ENCODE peak calls at places on chromosomes 5 and 9, in five cellular contexts. Z is CD4-positive, alpha-beta T cell; T is GM06990; D is activated CD8-positive, alpha-beta T cell treated with anti-CD3 and anti-CD28 coated beads for 36 hours; A is progenitor cell of endocrine pancreas. F is an unnamed sample.

GRCh38 chr5:169160405-169160901 is 140.5 kb downstream of the SLIT3 start:
- DNase-seq in Z (no peak), D (no peak), T (no peak), A (no peak), F (no peak)

GRCh38 chr9:104074876-104075275 is 19.2 kb upstream of the SMC2 start:
- DNase-seq in D (no peak), Z (no peak), A (no peak), T (no peak), F (no peak)

GRCh38 chr9:96080364-96080763 is 204.9 kb downstream of the ERCC6L2 start:
- DNase-seq in Z (no peak), T (no peak), A (no peak), D (no peak), F (no peak)

GRCh38 chr9:130857864-130858730 is 23.0 kb downstream of the ABL1 start:
- DNase-seq in Z (no peak), T (no peak), D (no peak), A (no peak), F (no peak)

GRCh38 chr9:129059796-129060785 is 20.8 kb upstream of the DOLPP1 start:
- DNase-seq in Z (no peak), T (no peak), D (no peak), A (no peak), F (no peak)

GRCh38 chr5:55231476-55232193 is 1.8 kb downstream of the CCNO start:
- DNase-seq in T (peak; percentile 22), D (peak; percentile 24), Z (no peak), A (peak; percentile 29), F (no peak)

GRCh38 chr9:1871486-1872181 is 143.5 kb upstream of the SMARCA2 start:
- DNase-seq in T (no peak), A (no peak), D (peak; percentile 8), Z (no peak), F (no peak)

GRCh38 chr9:87714819-87715218 is 11.1 kb upstream of the CTSL start:
- DNase-seq in D (no peak), A (no peak), T (no peak), Z (no peak), F (peak; percentile 59)

GRCh38 chr5:123382252-123382651 is 41.0 kb downstream of the CEP120 start:
- DNase-seq in T (no peak), D (no peak), Z (no peak), A (no peak), F (no peak)

GRCh38 chr5:95631991-95632675 is 12.2 kb downstream of the GPR150 start:
- DNase-seq in T (peak; percentile 48), A (no peak), Z (peak; percentile 56), D (peak; percentile 87), F (no peak)

GRCh38 chr9:33445941-33446506 is 1.4 kb downstream of the AQP3 start:
- DNase-seq in A (no peak), T (no peak), D (no peak), Z (no peak), F (no peak)

GRCh38 chr9:77857513-77858298 is 173.9 kb downstream of the GNAQ start:
- DNase-seq in D (no peak), A (no peak), T (no peak), Z (no peak), F (no peak)

DNA sequence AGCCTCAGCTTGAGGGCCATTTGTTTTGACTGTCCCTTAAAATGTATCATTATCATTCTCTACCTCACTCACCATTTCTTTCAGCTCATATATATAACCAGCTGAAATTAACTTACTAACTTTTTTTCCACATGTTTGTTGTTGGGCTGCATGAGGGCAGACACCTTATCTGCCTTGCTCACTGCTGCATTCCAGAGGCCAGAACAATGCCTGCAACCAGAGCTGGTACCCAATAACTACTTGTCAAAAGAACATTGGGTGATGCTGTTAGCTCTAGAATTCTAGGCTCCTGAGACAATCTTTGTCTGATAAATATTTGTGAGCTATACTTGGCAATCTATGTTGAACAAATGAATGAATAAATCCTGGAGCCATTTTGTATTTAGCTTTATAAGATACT is 68.3 kb downstream of the HTR4 start:
- DNase-seq in A (no peak), T (no peak), D (no peak), Z (no peak), F (no peak)
- TF ChIP-seq CTCF in A (no peak), T (no peak), D (no peak), Z (no peak), F (no peak)

GRCh38 chr9:120505186-120505585 is 74.8 kb downstream of the CDK5RAP2 start:
- DNase-seq in A (no peak), Z (no peak), T (no peak), D (no peak), F (no peak)
- TF ChIP-seq CTCF in A (no peak), Z (no peak), T (no peak), D (no peak), F (no peak)

DNA sequence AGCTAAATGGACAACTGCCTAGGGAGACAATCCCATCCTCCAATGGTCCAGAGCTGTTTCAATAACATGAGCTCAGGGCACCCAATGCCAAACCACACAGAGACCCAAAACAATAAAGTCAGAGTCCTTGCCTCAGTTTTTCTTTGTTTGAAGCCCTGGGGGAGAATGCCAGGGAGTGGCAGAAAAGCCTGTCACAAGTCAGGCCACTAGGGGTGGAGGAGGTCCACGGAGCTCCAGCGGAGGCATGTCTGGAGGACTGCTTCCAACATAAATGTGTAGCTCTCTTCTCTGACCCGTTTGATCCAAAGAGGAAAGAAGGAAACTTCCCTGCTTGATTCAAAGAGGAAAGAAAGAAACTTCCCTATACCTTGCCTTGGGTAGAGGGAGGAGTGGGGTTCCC is 175.3 kb downstream of the HSPA4 start:
- DNase-seq in T (no peak), D (no peak), A (no peak), Z (no peak), F (no peak)
- TF ChIP-seq CTCF in T (no peak), D (no peak), A (peak; percentile 7), Z (no peak), F (no peak)

DNA sequence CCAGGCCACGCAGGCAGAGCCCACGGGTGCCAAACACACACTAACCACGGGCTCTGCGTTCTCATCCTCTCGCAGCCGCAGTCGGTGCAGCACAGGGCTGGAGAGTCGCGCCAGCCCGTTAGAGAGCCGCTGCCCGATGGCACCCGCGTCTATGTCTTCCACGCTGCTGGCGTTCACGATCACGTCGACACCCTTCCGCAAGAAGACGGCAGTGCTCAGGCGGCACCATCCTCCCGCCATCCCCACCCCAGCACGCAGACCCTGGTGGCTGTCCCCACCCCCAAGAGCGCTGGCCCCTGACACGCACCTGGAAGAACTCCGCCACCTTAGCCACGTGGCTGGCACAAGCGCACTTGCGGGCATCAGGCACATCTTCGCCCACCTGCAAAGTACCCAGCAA is 6.0 kb downstream of the DBN1 start:
- DNase-seq in A (no peak), T (no peak), Z (no peak), D (no peak), F (no peak)
- TF ChIP-seq CTCF in A (no peak), T (no peak), Z (no peak), D (no peak), F (no peak)

GRCh38 chr5:14871084-14871572 is 450 bp downstream of the ANKH start:
- DNase-seq in T (no peak), A (peak; percentile 38), Z (peak; percentile 28), D (peak; percentile 55), F (peak; percentile 27)

GRCh38 chr5:14870347-14871083 is 1.1 kb downstream of the ANKH start:
- DNase-seq in Z (peak; percentile 73), D (peak; percentile 75), T (peak; percentile 30), A (no peak), F (peak; percentile 57)

GRCh38 chr5:14873093-14873492 is 1.5 kb upstream of the ANKH start:
- DNase-seq in Z (no peak), T (no peak), D (peak; percentile 36), A (no peak), F (no peak)

GRCh38 chr5:14872070-14872989 is 752 bp upstream of the ANKH start:
- DNase-seq in D (peak; percentile 82), Z (peak; percentile 33), A (peak; percentile 46), T (peak; percentile 68), F (peak; percentile 67)

GRCh38 chr5:14871573-14872069 is at the start of gene ANKH:
- DNase-seq in D (peak; percentile 81), A (peak; percentile 74), T (peak; percentile 86), Z (peak; percentile 76), F (peak; percentile 65)
- TF ChIP-seq CTCF in D (no peak), A (no peak), T (no peak), Z (no peak), F (no peak)